ENCODE peak calls at places on chromosomes 16 and 17, in nine cellular contexts. A is thoracic aorta, Q is brain microvascular endothelial cell, R is fibroblast of lung, T is thyroid gland, U is PC-9, Z is K562, H is testis, E is gastrocnemius medialis. O is an unnamed sample.

GRCh38 chr16:2895813-2896212 is 12.8 kb downstream of the FLYWCH2 start:
- DNase-seq in A (no peak), Q (no peak), R (peak; percentile 46), T (no peak), U (no peak), Z (no peak), H (no peak), E (no peak), O (peak; percentile 40)

GRCh38 chr17:78240012-78240655 is 8.7 kb downstream of the TMEM235 start:
- DNase-seq in A (no peak), Q (no peak), R (no peak), T (no peak), U (no peak), Z (no peak), H (no peak), E (no peak), O (no peak)

GRCh38 chr16:81181013-81181720 is 57.3 kb upstream of the BCO1 start:
- DNase-seq in A (peak; percentile 78), Q (peak; percentile 99), R (peak; percentile 95), T (peak; percentile 88), U (peak; percentile 92), Z (peak; percentile 90), H (peak; percentile 87), E (peak; percentile 92), O (peak; percentile 83)

GRCh38 chr17:4426499-4427208 is 7.1 kb upstream of the SPNS3 start:
- DNase-seq in A (no peak), Q (no peak), R (no peak), T (no peak), U (no peak), Z (no peak), H (no peak), E (no peak), O (no peak)

GRCh38 chr16:48164907-48165715 is 9.3 kb upstream of the ABCC12 start:
- DNase-seq in A (peak; percentile 24), Q (peak; percentile 75), R (peak; percentile 45), T (peak; percentile 64), U (peak; percentile 80), Z (peak; percentile 84), H (peak; percentile 82), E (peak; percentile 63), O (no peak)

GRCh38 chr16:12837344-12837743 is 33.7 kb upstream of the CPPED1 start:
- DNase-seq in A (no peak), Q (no peak), R (no peak), T (no peak), U (no peak), Z (no peak), H (no peak), E (no peak), O (no peak)

GRCh38 chr16:79261944-79262552 is 338.5 kb downstream of the MAF start:
- DNase-seq in A (no peak), Q (no peak), R (no peak), T (no peak), U (no peak), Z (no peak), H (no peak), E (no peak), O (no peak)

GRCh38 chr16:47247691-47248090 is 103.9 kb upstream of the NETO2 start:
- DNase-seq in A (no peak), Q (no peak), R (no peak), T (no peak), U (no peak), Z (no peak), H (no peak), E (no peak), O (no peak)

GRCh38 chr17:49633250-49633649 is 44.6 kb downstream of the SPOP start:
- DNase-seq in A (no peak), Q (no peak), R (no peak), T (no peak), U (no peak), Z (no peak), H (no peak), E (peak; percentile 73), O (no peak)

GRCh38 chr17:65183736-65184135 is 46.6 kb downstream of the RGS9 start:
- DNase-seq in A (no peak), Q (no peak), R (peak; percentile 68), T (peak; percentile 17), U (peak; percentile 60), Z (no peak), H (no peak), E (no peak), O (no peak)

GRCh38 chr16:58452640-58453039 is 47.3 kb upstream of the NDRG4 start:
- DNase-seq in A (no peak), Q (no peak), R (no peak), T (no peak), U (no peak), Z (no peak), H (no peak), E (no peak), O (no peak)

GRCh38 chr17:4560837-4561241 is 462 bp upstream of the GGT6 start:
- DNase-seq in A (no peak), Q (no peak), R (no peak), T (no peak), U (no peak), Z (peak; percentile 33), H (peak; percentile 83), E (no peak), O (no peak)

GRCh38 chr17:17413215-17413792 is 63.5 kb upstream of the MED9 start:
- DNase-seq in A (no peak), Q (no peak), R (peak; percentile 59), T (no peak), U (no peak), Z (no peak), H (no peak), E (no peak), O (no peak)

GRCh38 chr17:17413821-17414220 is 63.0 kb upstream of the MED9 start:
- DNase-seq in A (no peak), Q (no peak), R (peak; percentile 31), T (no peak), U (no peak), Z (no peak), H (no peak), E (no peak), O (no peak)

GRCh38 chr17:17415006-17415405 is 61.8 kb upstream of the MED9 start:
- DNase-seq in A (no peak), Q (no peak), R (no peak), T (no peak), U (no peak), Z (no peak), H (no peak), E (no peak), O (no peak)

GRCh38 chr17:17416007-17416399 is 60.8 kb upstream of the MED9 start:
- DNase-seq in A (no peak), Q (peak; percentile 63), R (peak; percentile 68), T (peak; percentile 20), U (peak; percentile 33), Z (peak; percentile 77), H (peak; percentile 43), E (peak; percentile 34), O (no peak)

GRCh38 chr17:17414316-17414937 is 62.4 kb upstream of the MED9 start:
- DNase-seq in A (no peak), Q (no peak), R (peak; percentile 75), T (peak; percentile 22), U (no peak), Z (no peak), H (peak; percentile 47), E (peak; percentile 64), O (no peak)
- H3K4me3 ChIP-seq in A (peak overlapping the region; percentile 20), Q (no peak overlapping the region), R (no peak overlapping the region), T (no peak overlapping the region), U (no peak overlapping the region), Z (no peak overlapping the region), H (no peak overlapping the region), E (peak overlapping the region; percentile 12), O (no peak overlapping the region)

GRCh38 chr17:66369830-66370229 is 67.4 kb downstream of the PRKCA start:
- DNase-seq in A (no peak), Q (no peak), R (no peak), T (no peak), U (no peak), Z (no peak), H (no peak), E (no peak), O (no peak)
- H3K27ac ChIP-seq in A (no peak overlapping the region), Q (no peak overlapping the region), R (no peak overlapping the region), T (no peak overlapping the region), U (no peak overlapping the region), Z (no peak overlapping the region), H (no peak overlapping the region), E (no peak overlapping the region), O (no peak overlapping the region)

GRCh38 chr17:61405047-61405685 is 5.5 kb downstream of the TBX2 start:
- DNase-seq in A (no peak), Q (no peak), R (no peak), T (no peak), U (no peak), Z (no peak), H (no peak), E (no peak), O (peak; percentile 72)

GRCh38 chr17:61405686-61406542 is 6.3 kb downstream of the TBX2 start:
- DNase-seq in A (no peak), Q (no peak), R (no peak), T (no peak), U (no peak), Z (no peak), H (no peak), E (peak; percentile 7), O (peak; percentile 74)

GRCh38 chr17:61403846-61404701 is 4.4 kb downstream of the TBX2 start:
- DNase-seq in A (no peak), Q (peak; percentile 36), R (no peak), T (no peak), U (no peak), Z (no peak), H (no peak), E (no peak), O (no peak)

GRCh38 chr17:61402978-61403845 is 3.6 kb downstream of the TBX2 start:
- DNase-seq in A (no peak), Q (peak; percentile 43), R (no peak), T (no peak), U (no peak), Z (no peak), H (no peak), E (no peak), O (no peak)

GRCh38 chr17:61404702-61405046 is 5.0 kb downstream of the TBX2 start:
- DNase-seq in A (no peak), Q (no peak), R (no peak), T (no peak), U (no peak), Z (no peak), H (no peak), E (no peak), O (no peak)
- H3K4me3 ChIP-seq in A (peak overlapping the region; percentile 87), Q (peak overlapping the region; percentile 84), R (peak overlapping the region; percentile 94), T (peak overlapping the region; percentile 18), U (no peak overlapping the region), Z (no peak overlapping the region), H (peak overlapping the region; percentile 78), E (peak overlapping the region; percentile 34), O (peak overlapping the region; percentile 84)

DNA sequence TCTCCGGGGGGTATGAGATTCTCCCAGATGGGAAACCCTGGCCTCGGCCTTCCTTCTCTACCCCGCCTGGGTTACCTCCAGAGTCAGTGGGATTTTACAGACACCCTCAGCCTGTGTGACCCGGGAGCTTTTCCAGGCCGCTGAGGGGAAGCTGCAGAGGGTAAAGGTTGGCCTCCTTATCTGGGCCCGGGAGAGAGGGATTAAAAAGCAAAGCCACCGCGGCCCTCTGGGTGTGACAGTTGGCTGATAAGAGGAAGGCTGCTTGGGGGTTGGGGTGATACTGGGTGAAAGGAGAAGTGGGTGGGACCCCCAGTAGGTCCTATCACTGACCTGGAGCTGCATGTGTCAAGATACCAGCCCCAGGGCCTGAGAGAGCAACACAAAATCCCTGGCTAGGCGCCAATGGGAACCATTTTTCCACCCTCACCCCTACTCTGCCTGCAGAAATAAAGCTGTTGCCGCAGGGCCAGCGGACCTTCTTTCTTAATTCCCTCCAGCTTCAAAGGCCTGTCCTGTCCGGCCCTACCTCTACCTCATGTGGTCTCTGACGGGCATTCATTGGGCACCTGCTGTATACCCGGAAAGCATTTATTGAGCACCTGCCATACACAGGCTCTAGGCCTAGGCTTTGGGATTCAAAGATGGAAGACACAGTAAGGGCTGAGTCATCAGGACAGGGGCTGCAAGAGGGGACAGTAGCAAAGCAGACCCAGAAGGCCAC is 77.6 kb upstream of the GSE1 start:
- DNase-seq in A (no peak), Q (no peak), R (no peak), T (no peak), U (no peak), Z (peak; percentile 100), H (no peak), E (no peak), O (no peak)
- H3K27ac ChIP-seq in A (no peak overlapping the region), Q (no peak overlapping the region), R (no peak overlapping the region), T (peak overlapping the region; percentile 32), U (no peak overlapping the region), Z (peak overlapping the region; percentile 80), H (no peak overlapping the region), E (peak overlapping the region; percentile 58), O (no peak overlapping the region)

O was measured in coronary artery.